ENCODE peak calls at places on chromosomes 3 and 15, in five cellular contexts. D, R, K, P and E are unnamed samples.

GRCh38 chr15:31605467-31605931 is 278.9 kb downstream of the KLF13 start:
- DNase-seq in D (peak), R (no peak), K (no peak), P (no peak), E (no peak)

GRCh38 chr15:51121118-51121517 is 26.4 kb upstream of the TNFAIP8L3 start:
- DNase-seq in D (peak), R (peak), K (no peak), P (no peak), E (no peak)

GRCh38 chr3:66709464-66710058 is 208.7 kb upstream of the LRIG1 start:
- DNase-seq in D (no peak), R (no peak), K (no peak), P (no peak), E (no peak)

GRCh38 chr15:35445891-35446290 is 100.1 kb downstream of the DPH6 start:
- DNase-seq in D (no peak), R (no peak), K (no peak), P (no peak), E (no peak)

GRCh38 chr3:190306026-190306425 is 16.2 kb downstream of the CLDN1 start:
- DNase-seq in D (no peak), R (no peak), K (no peak), P (no peak), E (no peak)

GRCh38 chr3:4645468-4645867 is 152.3 kb downstream of the ITPR1 start:
- DNase-seq in D (no peak), R (no peak), K (no peak), P (no peak), E (no peak)

GRCh38 chr3:45890405-45890804 is 4.1 kb downstream of the CCR9 start:
- DNase-seq in D (no peak), R (no peak), K (peak), P (no peak), E (no peak)

GRCh38 chr15:79358069-79358468 is 47.2 kb downstream of the TMED3 start:
- DNase-seq in D (no peak), R (no peak), K (no peak), P (no peak), E (no peak)

GRCh38 chr15:70723927-70724326 is 39.4 kb downstream of the UACA start:
- DNase-seq in D (no peak), R (no peak), K (no peak), P (no peak), E (no peak)

GRCh38 chr15:79863886-79864285 is 32.9 kb downstream of the MTHFS start:
- DNase-seq in D (peak), R (peak), K (no peak), P (no peak), E (no peak)

GRCh38 chr3:67654099-67654831 is at the start of gene SUCLG2:
- DNase-seq in D (peak), R (peak), K (peak), P (peak), E (peak)

DNA sequence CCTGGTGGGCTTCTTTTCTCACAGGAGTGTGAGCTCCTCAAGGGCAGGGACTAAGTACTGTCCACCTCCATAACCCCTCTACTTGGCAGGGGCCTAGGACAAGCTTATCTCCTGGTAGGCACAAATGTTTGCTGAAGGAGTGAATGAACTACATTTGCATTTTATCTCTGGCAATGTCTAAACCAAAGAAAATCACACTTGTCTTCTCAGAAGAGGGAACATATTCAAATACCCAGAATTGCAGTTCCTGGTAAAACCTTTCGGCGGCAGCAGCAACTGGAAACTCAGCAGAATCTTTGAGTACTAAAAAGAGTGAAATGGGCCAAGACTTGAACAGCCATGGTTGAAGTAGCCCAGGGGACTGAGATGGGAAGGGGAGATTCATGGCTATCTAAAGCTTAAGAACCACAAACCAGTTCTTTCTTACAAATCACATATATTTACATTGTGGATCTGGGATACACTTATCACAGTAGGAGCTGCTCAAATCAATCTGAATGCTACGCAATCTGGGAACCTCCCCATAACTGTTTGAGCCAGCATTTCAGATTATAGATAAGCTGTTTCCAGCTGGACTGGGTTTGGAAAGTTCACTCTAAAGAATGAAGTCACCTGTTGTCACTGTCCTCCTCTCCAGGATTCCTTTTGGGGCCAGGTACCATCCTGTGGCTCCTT is 18.7 kb upstream of the PTPN9 start:
- DNase-seq in D (peak), R (peak), K (peak), P (peak), E (no peak)
- TF ChIP-seq CTCF in D (peak), R (peak), K (peak), P (no peak), E (peak)

GRCh38 chr3:39724233-39724846 is 85.1 kb upstream of the MYRIP start:
- DNase-seq in D (no peak), R (peak), K (no peak), P (no peak), E (no peak)
- TF ChIP-seq CTCF in D (no peak), R (peak), K (no peak), P (peak), E (no peak)

GRCh38 chr3:32143849-32144757 is 37.7 kb downstream of the GPD1L start:
- DNase-seq in D (peak), R (peak), K (peak), P (peak), E (peak)

GRCh38 chr3:32147509-32147908 is 41.1 kb downstream of the GPD1L start:
- DNase-seq in D (peak), R (no peak), K (no peak), P (no peak), E (no peak)

GRCh38 chr3:32146669-32147315 is 40.4 kb downstream of the GPD1L start:
- DNase-seq in D (no peak), R (no peak), K (peak), P (no peak), E (no peak)

GRCh38 chr3:32147935-32148334 is 41.5 kb downstream of the GPD1L start:
- DNase-seq in D (peak), R (no peak), K (peak), P (no peak), E (no peak)

DNA sequence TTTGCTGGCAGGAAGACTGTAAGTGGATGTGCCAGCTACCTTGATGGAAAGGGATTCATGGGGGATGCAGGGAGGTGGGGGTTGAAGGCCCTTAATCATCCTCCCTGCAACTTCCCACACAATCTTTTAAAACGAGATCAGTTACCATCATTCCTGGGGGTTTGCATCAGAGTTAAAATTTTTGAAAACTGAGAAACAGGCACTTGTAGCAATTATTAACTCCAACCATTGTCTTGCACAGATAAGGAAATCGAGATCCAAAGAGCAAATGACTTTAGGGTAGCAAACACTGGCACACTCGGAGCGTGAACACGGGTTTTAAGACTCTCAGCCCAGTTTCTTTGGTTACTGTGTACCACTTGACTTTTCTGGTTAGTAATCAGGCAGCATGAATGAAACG is 41.9 kb downstream of the GPD1L start:
- DNase-seq in D (peak), R (no peak), K (no peak), P (no peak), E (no peak)
- TF ChIP-seq CTCF in D (no peak), R (no peak), K (no peak), P (no peak), E (no peak)

GRCh38 chr3:162517110-162517509 is 1020.5 kb downstream of the OTOL1 start:
- DNase-seq in D (no peak), R (no peak), K (no peak), P (no peak), E (no peak)
- TF ChIP-seq CTCF in D (no peak), R (no peak), K (no peak), P (no peak), E (no peak)

GRCh38 chr3:33144433-33144832 is 30.6 kb downstream of the CRTAP start:
- DNase-seq in D (no peak), R (no peak), K (peak), P (no peak), E (peak)
- TF ChIP-seq CTCF in D (peak), R (peak), K (peak), P (peak), E (peak)

DNA sequence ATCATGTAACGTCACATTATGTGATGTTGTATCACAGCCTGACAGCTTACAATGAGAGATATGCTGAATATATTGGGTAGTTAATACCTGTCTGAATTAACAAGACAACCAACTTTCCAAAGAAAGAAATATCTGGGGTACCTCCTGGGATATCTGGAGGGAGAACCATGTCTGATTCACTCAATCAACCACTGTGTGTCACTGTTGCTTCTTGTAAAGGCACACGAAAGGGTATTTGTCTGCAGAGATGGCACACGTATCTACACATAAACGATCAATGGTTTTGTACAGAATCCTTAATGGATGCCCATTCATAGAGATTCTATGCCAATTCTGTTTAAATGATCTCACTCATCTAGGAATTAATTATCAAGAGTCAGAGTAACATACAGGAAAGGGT is 252.1 kb upstream of the TMCO5A start:
- DNase-seq in D (peak), R (peak), K (peak), P (no peak), E (no peak)
- TF ChIP-seq CTCF in D (no peak), R (peak), K (peak), P (no peak), E (no peak)

GRCh38 chr15:73968461-73968860 is 23.6 kb downstream of the STOML1 start:
- DNase-seq in D (no peak), R (no peak), K (no peak), P (no peak), E (no peak)

GRCh38 chr15:73978896-73979295 is 13.2 kb downstream of the STOML1 start:
- DNase-seq in D (no peak), R (no peak), K (no peak), P (no peak), E (no peak)

GRCh38 chr15:73969151-73969759 is 22.8 kb downstream of the STOML1 start:
- DNase-seq in D (no peak), R (no peak), K (no peak), P (no peak), E (no peak)

GRCh38 chr15:73972984-73973682 is 19.0 kb downstream of the STOML1 start:
- DNase-seq in D (peak), R (peak), K (peak), P (peak), E (peak)
- TF ChIP-seq CTCF in D (peak), R (peak), K (peak), P (peak), E (peak)

GRCh38 chr15:57746752-57747151 is 40.2 kb downstream of the POLR2M start:
- DNase-seq in D (no peak), R (no peak), K (no peak), P (no peak), E (no peak)

GRCh38 chr15:57747206-57747605 is 40.7 kb downstream of the POLR2M start:
- DNase-seq in D (peak), R (no peak), K (no peak), P (peak), E (no peak)

GRCh38 chr15:57751177-57751800 is 44.8 kb downstream of the POLR2M start:
- DNase-seq in D (peak), R (peak), K (peak), P (no peak), E (peak)

GRCh38 chr15:57752840-57753239 is 46.3 kb downstream of the POLR2M start:
- DNase-seq in D (no peak), R (no peak), K (no peak), P (no peak), E (no peak)

DNA sequence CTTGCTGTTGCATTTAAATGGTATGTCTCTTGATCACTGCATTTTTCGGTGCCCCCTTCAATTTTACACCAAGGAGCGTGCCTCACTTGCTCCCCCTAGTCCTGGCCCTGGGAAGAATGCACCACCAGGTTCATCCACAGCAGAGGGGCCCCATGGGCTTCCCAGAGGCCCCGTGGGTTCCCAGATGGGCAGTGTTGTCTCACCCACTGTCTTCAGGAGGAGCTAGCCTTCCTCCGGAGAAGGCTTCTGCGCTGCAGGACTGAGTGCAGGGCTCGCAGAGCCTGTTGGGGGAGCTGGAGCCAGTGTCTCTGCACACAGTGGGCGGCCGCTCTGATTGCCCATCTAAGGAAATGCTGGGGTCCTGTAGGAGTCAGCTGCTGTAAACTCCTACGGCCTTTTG is 45.9 kb downstream of the POLR2M start:
- DNase-seq in D (no peak), R (peak), K (no peak), P (no peak), E (no peak)
- TF ChIP-seq CTCF in D (peak), R (peak), K (peak), P (no peak), E (no peak)

GRCh38 chr15:101213570-101213969 is 38.3 kb downstream of the CHSY1 start:
- DNase-seq in D (no peak), R (no peak), K (no peak), P (no peak), E (no peak)

GRCh38 chr15:101215681-101216080 is 36.2 kb downstream of the CHSY1 start:
- DNase-seq in D (no peak), R (no peak), K (no peak), P (no peak), E (no peak)

GRCh38 chr15:101220060-101220459 is 31.8 kb downstream of the CHSY1 start:
- DNase-seq in D (no peak), R (no peak), K (no peak), P (no peak), E (no peak)

GRCh38 chr15:101219441-101219840 is 32.4 kb downstream of the CHSY1 start:
- DNase-seq in D (no peak), R (no peak), K (no peak), P (no peak), E (no peak)

DNA sequence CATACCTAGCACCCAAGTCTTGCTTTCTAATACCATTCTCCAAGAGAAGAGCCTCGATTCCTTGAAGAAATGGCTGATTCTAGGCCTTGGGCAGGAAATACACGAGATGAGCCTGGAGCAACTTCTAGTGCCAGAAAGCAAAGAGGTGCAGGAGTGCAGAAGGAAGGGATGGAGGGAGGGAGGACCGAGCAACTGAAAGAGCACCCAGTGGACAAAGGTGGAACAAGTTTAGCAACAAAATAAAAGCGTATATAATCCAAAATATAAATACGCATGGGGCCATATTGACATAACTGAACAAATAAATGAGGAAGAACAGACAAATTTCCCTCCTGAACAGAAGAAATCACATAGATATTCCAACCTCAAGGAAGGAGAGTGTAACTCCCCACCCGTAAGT is 34.4 kb downstream of the CHSY1 start:
- DNase-seq in D (no peak), R (no peak), K (no peak), P (no peak), E (no peak)
- TF ChIP-seq CTCF in D (no peak), R (no peak), K (no peak), P (no peak), E (no peak)